ENCODE peak calls at places on chromosome 9, in nine cellular contexts. V is GM23338, O is stomach, M is endothelial cell of umbilical vein, W is pancreas, G is adrenal gland, X is testis, C is H9, H is heart left ventricle. J is an unnamed sample. For H3K4me1, the result is how much of the 10 kb centered on the place peaks cover.

GRCh38 chr9:86500667-86501435 is 146.6 kb upstream of the TUT7 start:
- DNase-seq in V (no peak), M (no peak), X (no peak), W (no peak), O (no peak), C (no peak), H (no peak), G (no peak), J (no peak)

GRCh38 chr9:32524558-32525461 is 1.2 kb downstream of the RIGI start:
- DNase-seq in H (no peak), M (no peak), W (peak), X (peak), C (peak), G (no peak), O (peak), V (peak), J (no peak)

GRCh38 chr9:134568756-134569155 is 72.8 kb upstream of the COL5A1 start:
- DNase-seq in M (no peak), W (no peak), X (no peak), H (no peak), V (no peak), G (no peak), O (no peak), C (no peak), J (no peak)

GRCh38 chr9:126975327-126976059 is 60.9 kb downstream of the RALGPS1 start:
- DNase-seq in G (no peak), H (no peak), V (no peak), O (no peak), X (no peak), M (no peak), C (no peak), W (no peak), J (no peak)

GRCh38 chr9:116815828-116816227 is 128.7 kb downstream of the TRIM32 start:
- DNase-seq in O (no peak), M (no peak), V (no peak), C (no peak), W (no peak), X (no peak), G (no peak), H (no peak), J (no peak)

GRCh38 chr9:69346596-69347390 is 21.8 kb downstream of the ENTREP1 start:
- DNase-seq in X (no peak), M (peak), O (no peak), C (no peak), W (no peak), V (no peak), H (no peak), G (no peak), J (no peak)

GRCh38 chr9:77604316-77604715 is 43.8 kb downstream of the GNA14 start:
- DNase-seq in H (no peak), C (no peak), M (no peak), O (no peak), X (no peak), W (no peak), G (no peak), V (no peak), J (no peak)

GRCh38 chr9:80285325-80285724 is 713.6 kb downstream of the TLE4 start:
- DNase-seq in G (no peak), C (no peak), V (peak), W (no peak), X (peak), M (no peak), H (no peak), O (no peak), J (no peak)

GRCh38 chr9:72431036-72431435 is 66.0 kb upstream of the ZFAND5 start:
- DNase-seq in H (no peak), O (no peak), V (no peak), W (no peak), X (no peak), C (no peak), M (no peak), G (no peak), J (no peak)

GRCh38 chr9:6833518-6834192 is 75.9 kb downstream of the KDM4C start:
- DNase-seq in X (no peak), H (no peak), C (no peak), V (no peak), O (no peak), W (no peak), M (no peak), G (peak), J (no peak)

GRCh38 chr9:116786737-116787136 is 99.6 kb downstream of the TRIM32 start:
- DNase-seq in O (no peak), W (no peak), C (no peak), M (no peak), V (no peak), X (no peak), H (no peak), G (no peak), J (no peak)

GRCh38 chr9:134323741-134324358 is 2.4 kb upstream of the RXRA start:
- DNase-seq in O (peak), V (no peak), G (peak), M (no peak), W (peak), C (no peak), X (peak), H (peak), J (no peak)

GRCh38 chr9:131875828-131876485 is 136.1 kb upstream of the RAPGEF1 start:
- DNase-seq in X (no peak), C (no peak), O (no peak), M (no peak), H (no peak), W (no peak), V (no peak), G (no peak), J (no peak)

GRCh38 chr9:132460240-132460639 is 50.2 kb downstream of the CFAP77 start:
- DNase-seq in M (no peak), W (no peak), C (no peak), H (no peak), X (no peak), O (no peak), G (no peak), V (no peak), J (no peak)

GRCh38 chr9:20357207-20357503 is 265.1 kb downstream of the MLLT3 start:
- DNase-seq in M (peak), W (no peak), H (no peak), O (no peak), C (no peak), X (no peak), V (no peak), G (no peak), J (no peak)

GRCh38 chr9:77731930-77732329 is 83.8 kb upstream of the GNA14 start:
- DNase-seq in O (no peak), X (no peak), W (no peak), M (no peak), C (no peak), G (no peak), V (no peak), H (no peak), J (no peak)

GRCh38 chr9:128121466-128121810 is 6.1 kb downstream of the PTGES2 start:
- DNase-seq in C (no peak), V (no peak), H (peak), X (no peak), O (no peak), M (no peak), G (no peak), W (no peak), J (no peak)
- H3K4me1 ChIP-seq in C (under half), V (under half), H (under half), X (under half), O (under half), M (under half), G (under half), W (under half), J (under half)

GRCh38 chr9:82104252-82104651 is 115.7 kb downstream of the SPATA31D1 start:
- DNase-seq in C (no peak), O (no peak), H (no peak), W (no peak), G (no peak), V (no peak), X (no peak), M (no peak), J (no peak)

GRCh38 chr9:82105729-82106128 is 117.2 kb downstream of the SPATA31D1 start:
- DNase-seq in H (no peak), O (peak), C (no peak), M (no peak), G (no peak), X (no peak), V (peak), W (no peak), J (no peak)

GRCh38 chr9:82106536-82106935 is 118.0 kb downstream of the SPATA31D1 start:
- DNase-seq in M (no peak), W (no peak), V (no peak), O (no peak), G (no peak), H (no peak), X (no peak), C (no peak), J (no peak)

GRCh38 chr9:82101475-82101874 is 112.9 kb downstream of the SPATA31D1 start:
- DNase-seq in H (no peak), M (no peak), W (no peak), G (no peak), X (no peak), O (no peak), C (no peak), V (peak), J (no peak)
- TF ChIP-seq CTCF in H (no peak), M (no peak), W (no peak), G (no peak), X (no peak), O (no peak), C (peak), V (peak), J (no peak)

GRCh38 chr9:129889936-129890717 is 54.9 kb downstream of the USP20 start:
- DNase-seq in X (no peak), V (peak), O (peak), W (no peak), G (no peak), H (peak), C (peak), M (no peak), J (no peak)
- H3K4me1 ChIP-seq in X (under half), V (under half), O (under half), W (under half), G (under half), H (under half), C (under half), M (under half), J (half or more)

GRCh38 chr9:26748449-26749058 is 144.0 kb downstream of the CAAP1 start:
- DNase-seq in C (no peak), G (no peak), M (no peak), V (no peak), O (no peak), W (no peak), X (no peak), H (no peak), J (no peak)
- TF ChIP-seq CTCF in C (no peak), G (no peak), M (no peak), V (no peak), O (no peak), W (no peak), X (no peak), H (no peak), J (no peak)

GRCh38 chr9:34143116-34143515 is 16.6 kb upstream of the DCAF12 start:
- DNase-seq in C (no peak), H (no peak), V (no peak), M (peak), W (no peak), G (no peak), O (no peak), X (no peak), J (no peak)
- H3K4me1 ChIP-seq in C (under half), H (under half), V (under half), M (under half), W (under half), G (under half), O (under half), X (under half), J (under half)

GRCh38 chr9:136268776-136269175 is 23.2 kb upstream of the QSOX2 start:
- DNase-seq in G (no peak), V (no peak), O (no peak), H (no peak), X (no peak), W (no peak), M (no peak), C (no peak), J (no peak)

GRCh38 chr9:136268318-136268717 is 22.7 kb upstream of the QSOX2 start:
- DNase-seq in M (no peak), G (peak), C (peak), V (peak), X (no peak), H (no peak), W (no peak), O (no peak), J (no peak)

GRCh38 chr9:136265561-136266355 is 20.1 kb upstream of the QSOX2 start:
- DNase-seq in O (no peak), H (peak), M (no peak), G (no peak), W (no peak), X (no peak), V (no peak), C (no peak), J (no peak)

GRCh38 chr9:136264803-136265405 is 19.3 kb upstream of the QSOX2 start:
- DNase-seq in G (no peak), X (no peak), W (no peak), V (no peak), M (no peak), O (no peak), H (peak), C (no peak), J (no peak)

DNA sequence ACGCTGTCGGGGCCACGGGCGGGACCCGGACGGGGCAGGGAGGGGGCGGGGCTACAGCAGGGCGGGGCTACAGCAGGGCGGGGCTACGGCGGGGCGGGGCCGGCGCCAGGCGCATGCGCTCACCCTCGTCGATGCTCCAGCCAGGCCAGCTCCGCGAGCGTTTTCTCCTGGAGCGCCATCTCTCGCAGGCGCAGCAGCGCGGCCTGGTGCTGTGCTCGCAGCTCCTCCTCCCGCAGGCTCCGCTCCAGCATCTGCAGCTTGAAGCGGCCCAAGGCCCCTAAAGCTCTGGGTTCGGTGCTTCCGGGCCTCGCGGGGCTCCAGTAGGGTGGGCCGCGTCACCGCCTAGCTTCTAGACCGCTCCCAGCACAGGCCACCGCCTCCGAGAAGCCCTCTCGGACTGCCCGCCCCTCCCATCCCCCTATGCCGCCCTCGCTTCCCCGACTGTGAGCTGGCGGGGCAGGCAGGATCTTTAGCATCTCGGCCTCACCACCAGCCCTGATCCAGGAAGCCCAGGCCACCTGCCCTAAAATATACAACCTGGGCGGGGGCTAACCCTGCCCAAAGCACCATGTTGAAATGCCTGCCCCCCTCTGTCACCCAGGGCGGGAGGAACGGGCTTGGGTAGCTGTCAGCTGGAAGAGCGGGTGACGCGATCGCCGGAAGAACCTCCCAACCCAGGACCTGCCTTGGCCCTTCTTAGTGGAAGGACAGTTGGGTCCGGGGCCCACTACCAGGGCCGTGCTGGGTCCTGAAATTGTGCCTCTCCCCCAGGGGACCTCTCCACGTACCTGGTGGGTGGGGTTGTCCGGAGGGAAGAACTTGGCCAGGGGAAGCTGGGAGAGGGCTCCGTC is 21.9 kb upstream of the QSOX2 start:
- DNase-seq in W (peak), X (peak), H (peak), G (peak), C (peak), M (peak), V (peak), O (peak), J (peak)
- TF ChIP-seq CTCF in W (no peak), X (no peak), H (peak), G (no peak), C (peak), M (no peak), V (peak), O (no peak), J (no peak)

J was measured in esophagus muscularis mucosa.